ENCODE peak calls at places on chromosome 11, in four cellular contexts. B is upper lobe of right lung, A is ELR, W is kidney tubule cell. D is an unnamed sample.

GRCh38 chr11:128323381-128323780 is 264.0 kb downstream of the ETS1 start:
- DNase-seq in A (peak; percentile 25), W (peak; percentile 19), B (no peak), D (no peak)

GRCh38 chr11:2185324-2186085 is 13.9 kb upstream of the TH start:
- DNase-seq in A (no peak), B (no peak), W (no peak), D (no peak)

GRCh38 chr11:127624455-127624854 is 623.9 kb upstream of the KIRREL3 start:
- DNase-seq in W (peak; percentile 37), B (no peak), A (no peak), D (no peak)

GRCh38 chr11:36498721-36499120 is 11.4 kb downstream of the TRAF6 start:
- DNase-seq in W (no peak), A (no peak), B (no peak), D (no peak)

GRCh38 chr11:112632866-112633505 is 328.2 kb upstream of the NCAM1 start:
- DNase-seq in W (peak; percentile 15), A (no peak), B (no peak), D (no peak)

GRCh38 chr11:130582994-130583393 is 134.5 kb downstream of the ADAMTS15 start:
- DNase-seq in W (peak; percentile 32), A (no peak), B (no peak), D (no peak)

GRCh38 chr11:74380746-74381439 is 17.3 kb downstream of the PGM2L1 start:
- DNase-seq in B (no peak), W (peak; percentile 77), A (peak; percentile 5), D (no peak)

GRCh38 chr11:86608251-86608799 is 64.1 kb downstream of the ME3 start:
- DNase-seq in W (peak; percentile 78), A (peak; percentile 88), B (peak; percentile 73), D (no peak)

GRCh38 chr11:47861762-47862161 is 13.6 kb upstream of the NUP160 start:
- DNase-seq in B (no peak), W (peak; percentile 62), A (peak; percentile 90), D (no peak)

GRCh38 chr11:11334607-11335006 is 18.4 kb downstream of the CSNK2A3 start:
- DNase-seq in W (no peak), B (no peak), A (no peak), D (no peak)

GRCh38 chr11:109120341-109120740 is 301.6 kb upstream of the C11orf87 start:
- DNase-seq in A (no peak), W (no peak), B (no peak), D (no peak)

GRCh38 chr11:70454197-70454767 is 56.0 kb downstream of the CTTN start:
- DNase-seq in B (peak; percentile 39), A (no peak), W (no peak), D (peak; percentile 19)

GRCh38 chr11:37916331-37916730 is 1318.3 kb upstream of the RAG2 start:
- DNase-seq in A (no peak), W (no peak), B (no peak), D (no peak)

GRCh38 chr11:43920598-43921419 is 21.6 kb upstream of the C11orf96 start:
- DNase-seq in W (peak; percentile 99), B (no peak), A (peak; percentile 99), D (no peak)

GRCh38 chr11:14229472-14229871 is 129.5 kb downstream of the RRAS2 start:
- DNase-seq in W (no peak), B (no peak), A (no peak), D (no peak)

GRCh38 chr11:85682330-85683305 is 3.4 kb downstream of the CCDC89 start:
- DNase-seq in B (peak; percentile 87), A (peak; percentile 68), W (peak; percentile 63), D (peak; percentile 91)

GRCh38 chr11:100329352-100329751 is 357.7 kb upstream of the ARHGAP42 start:
- DNase-seq in B (no peak), A (no peak), W (peak; percentile 48), D (no peak)

GRCh38 chr11:75342231-75342918 is 9.1 kb downstream of the ARRB1 start:
- DNase-seq in B (no peak), A (no peak), W (no peak), D (no peak)

GRCh38 chr11:70203749-70204465 is 811 bp downstream of the FADD start:
- DNase-seq in B (peak; percentile 69), A (peak; percentile 95), W (peak; percentile 93), D (peak; percentile 83)

GRCh38 chr11:11043676-11044075 is 185.8 kb upstream of the ZBED5 start:
- DNase-seq in A (no peak), W (no peak), B (no peak), D (no peak)

GRCh38 chr11:13061294-13061990 is 52.3 kb downstream of the RASSF10 start:
- DNase-seq in A (peak; percentile 20), W (no peak), B (no peak), D (no peak)

GRCh38 chr11:68012843-68013610 is 2.9 kb downstream of the ALDH3B1 start:
- DNase-seq in B (peak; percentile 87), W (peak; percentile 98), A (peak; percentile 97), D (no peak)

GRCh38 chr11:77215106-77215505 is 86.4 kb downstream of the GDPD4 start:
- DNase-seq in A (no peak), B (no peak), W (no peak), D (no peak)

GRCh38 chr11:134176284-134176683 is 47.5 kb downstream of the NCAPD3 start:
- DNase-seq in A (no peak), W (no peak), B (no peak), D (no peak)

GRCh38 chr11:59941091-59941490 is 2.9 kb downstream of the OOSP1 start:
- DNase-seq in W (no peak), A (no peak), B (no peak), D (no peak)

GRCh38 chr11:44767421-44767820 is 40.7 kb downstream of the TSPAN18 start:
- DNase-seq in B (no peak), A (no peak), W (no peak), D (no peak)

GRCh38 chr11:10319691-10320090 is 14.8 kb downstream of the ADM start:
- DNase-seq in A (no peak), B (no peak), W (no peak), D (no peak)

GRCh38 chr11:86671386-86672006 is 920 bp downstream of the ME3 start:
- DNase-seq in B (peak; percentile 83), W (peak; percentile 48), A (peak; percentile 73), D (peak; percentile 94)

GRCh38 chr11:13680501-13681264 is 12.2 kb downstream of the FAR1 start:
- DNase-seq in A (no peak), W (no peak), B (no peak), D (no peak)

GRCh38 chr11:17460406-17460805 is 16.2 kb downstream of the ABCC8 start:
- DNase-seq in A (no peak), B (no peak), W (no peak), D (no peak)

GRCh38 chr11:69013009-69013951 is at the start of gene MRGPRF:
- DNase-seq in A (peak; percentile 84), W (peak; percentile 41), B (peak; percentile 79), D (peak; percentile 98)

GRCh38 chr11:68838572-68838964 is 3.1 kb downstream of the CPT1A start:
- DNase-seq in B (no peak), W (no peak), A (peak; percentile 26), D (no peak)

GRCh38 chr11:29816359-29816758 is 200.5 kb downstream of the KCNA4 start:
- DNase-seq in B (no peak), W (no peak), A (no peak), D (no peak)

GRCh38 chr11:19187101-19187500 is 14.7 kb downstream of the CSRP3 start:
- DNase-seq in W (peak; percentile 37), B (no peak), A (no peak), D (no peak)

GRCh38 chr11:16669799-16670415 is 68.5 kb upstream of the C11orf58 start:
- DNase-seq in A (peak; percentile 50), B (no peak), W (peak; percentile 91), D (no peak)

GRCh38 chr11:34732831-34733230 is 111.9 kb downstream of the EHF start:
- DNase-seq in A (no peak), B (no peak), W (no peak), D (no peak)

D was measured in posterior vena cava.